ENCODE peak calls at places on chromosomes 6 and 20, in seven cellular contexts. J is SK-N-SH, D is stomach, S is A549, V is K562, U is HepG2, Z is esophagus muscularis mucosa. P is an unnamed sample.

GRCh38 chr6:157561037-157561790 is 180.2 kb downstream of the ZDHHC14 start:
- DNase-seq in J (no peak), D (no peak), V (no peak), S (no peak), Z (peak; percentile 57), U (no peak), P (no peak)

GRCh38 chr6:113102761-113103160 is 754.4 kb upstream of the MARCKS start:
- DNase-seq in D (no peak), J (no peak), S (no peak), U (no peak), V (no peak), Z (no peak), P (no peak)

GRCh38 chr6:166775180-166775922 is 148.3 kb upstream of the RPS6KA2 start:
- DNase-seq in S (peak; percentile 66), J (peak; percentile 75), Z (no peak), V (peak; percentile 87), U (peak; percentile 75), D (peak; percentile 65), P (no peak)

GRCh38 chr6:94254689-94255088 is 835.3 kb upstream of the EPHA7 start:
- DNase-seq in U (peak; percentile 4), S (peak; percentile 6), Z (no peak), V (no peak), D (no peak), J (no peak), P (no peak)

GRCh38 chr20:20712004-20712473 is 405 bp downstream of the RALGAPA2 start:
- DNase-seq in V (no peak), U (peak; percentile 37), Z (no peak), D (peak; percentile 53), S (no peak), J (no peak), P (no peak)

GRCh38 chr20:4813839-4814695 is 92.4 kb downstream of the PRND start:
- DNase-seq in S (no peak), J (no peak), U (no peak), D (no peak), V (no peak), Z (no peak), P (no peak)

GRCh38 chr6:159463440-159463839 is 229.6 kb downstream of the SOD2 start:
- DNase-seq in V (peak; percentile 10), S (peak; percentile 5), Z (no peak), U (no peak), D (no peak), J (peak; percentile 31), P (no peak)

GRCh38 chr6:73523434-73524123 is 2.7 kb upstream of the EEF1A1 start:
- DNase-seq in S (peak; percentile 84), D (peak; percentile 75), J (no peak), U (peak; percentile 66), Z (no peak), V (peak; percentile 93), P (peak; percentile 82)

GRCh38 chr6:43963877-43964658 is 163.2 kb downstream of the MRPL14 start:
- DNase-seq in Z (no peak), D (no peak), U (no peak), J (no peak), V (no peak), S (no peak), P (no peak)

GRCh38 chr6:15062311-15063252 is 183.3 kb upstream of the JARID2 start:
- DNase-seq in J (no peak), V (peak; percentile 91), U (no peak), Z (no peak), D (no peak), S (peak; percentile 20), P (no peak)

GRCh38 chr6:142387997-142388815 is 86.4 kb downstream of the ADGRG6 start:
- DNase-seq in D (no peak), U (peak; percentile 73), J (peak; percentile 15), V (peak; percentile 21), Z (no peak), S (peak; percentile 55), P (no peak)

GRCh38 chr20:7232796-7233195 is 465.3 kb downstream of the BMP2 start:
- DNase-seq in V (no peak), D (no peak), J (no peak), U (no peak), Z (no peak), S (no peak), P (no peak)

GRCh38 chr6:11522819-11523218 is 14.7 kb upstream of the TMEM170B start:
- DNase-seq in S (no peak), J (no peak), D (no peak), U (no peak), V (no peak), Z (no peak), P (no peak)

GRCh38 chr6:46684771-46685170 is 2.9 kb upstream of the TDRD6 start:
- DNase-seq in D (no peak), S (no peak), Z (no peak), U (no peak), V (no peak), J (no peak), P (no peak)

GRCh38 chr20:56630506-56631317 is 1.6 kb downstream of the TFAP2C start:
- DNase-seq in U (no peak), V (no peak), S (peak; percentile 50), D (no peak), Z (no peak), J (peak; percentile 28), P (no peak)

GRCh38 chr6:165987483-165988305 is 180.0 kb downstream of the TBXT start:
- DNase-seq in J (peak; percentile 90), V (peak; percentile 8), U (no peak), D (peak; percentile 54), Z (no peak), S (peak; percentile 99), P (peak; percentile 98)

DNA sequence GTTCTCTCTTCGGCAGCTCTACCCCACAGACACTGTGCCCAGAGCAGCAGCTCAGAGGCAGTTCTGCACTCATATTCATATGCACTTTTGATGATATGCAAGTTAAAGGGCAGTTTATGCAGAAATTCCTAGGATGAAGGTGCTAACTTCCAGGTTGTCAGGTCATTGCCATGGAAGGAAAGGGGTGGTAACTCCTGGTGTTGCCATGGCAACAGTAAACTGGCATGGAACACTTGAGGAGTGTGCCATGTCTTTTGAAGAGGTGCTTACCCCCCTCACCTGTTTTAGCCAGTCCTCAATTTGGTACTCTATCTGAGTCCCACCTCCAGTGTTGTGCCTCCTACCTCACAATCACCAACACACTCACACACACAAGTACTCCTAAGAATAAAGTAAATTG is 539.4 kb upstream of the BTBD3 start:
- DNase-seq in S (no peak), U (no peak), D (no peak), Z (no peak), V (no peak), J (no peak), P (no peak)
- TF ChIP-seq EP300 in S (no peak), U (no peak), D (no peak), Z (no peak), V (no peak), J (no peak), P (no peak)

DNA sequence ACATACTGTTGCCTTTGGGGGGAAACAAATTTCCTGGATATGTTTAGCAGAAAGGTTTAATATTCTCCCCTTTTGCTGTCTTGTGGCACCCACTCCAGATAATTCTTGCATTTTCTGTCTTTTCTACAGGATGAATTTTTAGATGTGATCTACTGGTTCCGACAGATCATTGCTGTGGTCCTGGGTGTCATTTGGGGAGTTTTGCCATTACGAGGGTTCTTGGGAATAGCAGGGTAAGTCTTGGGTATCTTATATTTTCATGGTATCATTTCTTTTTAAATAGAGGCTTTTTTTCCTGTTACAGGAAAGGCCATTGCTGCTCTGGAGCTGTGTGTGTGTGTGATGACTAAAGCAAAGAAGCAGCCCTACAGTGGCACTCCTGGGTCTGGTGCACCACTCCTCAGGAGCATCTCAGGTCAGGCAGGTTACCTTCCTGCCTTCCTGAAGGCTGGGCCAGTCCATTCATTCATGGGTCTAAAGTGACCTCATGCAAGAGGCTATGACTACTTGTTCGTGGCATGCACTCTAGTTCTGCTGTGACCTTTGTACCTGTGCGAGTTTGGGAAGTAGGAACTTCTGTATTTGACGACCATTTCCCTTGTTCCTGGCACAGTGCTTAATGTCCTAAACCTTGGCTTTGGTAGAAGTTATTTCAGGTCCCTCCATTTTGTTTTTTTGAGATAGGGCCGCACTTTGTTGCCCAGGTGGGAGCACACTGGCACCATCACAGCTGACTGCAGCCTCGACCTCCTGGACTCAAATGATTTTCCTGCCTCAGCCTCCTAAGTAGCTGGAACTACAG is 2.2 kb downstream of the RAB5IF start:
- DNase-seq in S (peak; percentile 86), Z (no peak), J (no peak), V (no peak), U (peak; percentile 99), D (peak; percentile 34), P (no peak)
- H3K4me3 ChIP-seq in S (peak overlapping the region; percentile 98), Z (no peak overlapping the region), J (peak overlapping the region; percentile 99), V (peak overlapping the region; percentile 98), U (peak overlapping the region; percentile 88), D (peak overlapping the region; percentile 88), P (no peak overlapping the region)

GRCh38 chr20:50073500-50073899 is 39.5 kb downstream of the UBE2V1 start:
- DNase-seq in D (no peak), V (no peak), S (no peak), U (no peak), Z (no peak), J (no peak), P (no peak)

GRCh38 chr20:50068041-50068651 is 44.8 kb downstream of the UBE2V1 start:
- DNase-seq in U (no peak), S (no peak), V (no peak), Z (no peak), J (peak; percentile 22), D (no peak), P (no peak)

GRCh38 chr20:50067461-50067860 is 45.5 kb downstream of the UBE2V1 start:
- DNase-seq in U (no peak), D (no peak), S (no peak), V (no peak), J (no peak), Z (no peak), P (no peak)

GRCh38 chr20:50070361-50070760 is 42.6 kb downstream of the UBE2V1 start:
- DNase-seq in D (no peak), U (peak; percentile 47), V (peak; percentile 39), Z (no peak), J (no peak), S (no peak), P (peak; percentile 13)

GRCh38 chr20:50071039-50071888 is 41.7 kb downstream of the UBE2V1 start:
- DNase-seq in S (peak; percentile 81), Z (peak; percentile 98), D (peak; percentile 95), V (peak; percentile 94), U (peak; percentile 83), J (peak; percentile 96), P (peak; percentile 93)
- TF ChIP-seq EP300 in S (no peak), Z (no peak), D (no peak), V (peak; percentile 28), U (no peak), J (no peak), P (no peak)

GRCh38 chr20:36758276-36758675 is 12.4 kb upstream of the NDRG3 start:
- DNase-seq in S (no peak), Z (no peak), V (no peak), J (no peak), U (no peak), D (no peak), P (no peak)

GRCh38 chr20:36754656-36755222 is 8.8 kb upstream of the NDRG3 start:
- DNase-seq in U (peak; percentile 84), S (peak; percentile 77), Z (no peak), J (peak; percentile 71), V (peak; percentile 69), D (no peak), P (peak; percentile 84)

GRCh38 chr20:36756482-36756881 is 10.6 kb upstream of the NDRG3 start:
- DNase-seq in J (no peak), Z (no peak), S (no peak), U (no peak), D (no peak), V (no peak), P (no peak)

DNA sequence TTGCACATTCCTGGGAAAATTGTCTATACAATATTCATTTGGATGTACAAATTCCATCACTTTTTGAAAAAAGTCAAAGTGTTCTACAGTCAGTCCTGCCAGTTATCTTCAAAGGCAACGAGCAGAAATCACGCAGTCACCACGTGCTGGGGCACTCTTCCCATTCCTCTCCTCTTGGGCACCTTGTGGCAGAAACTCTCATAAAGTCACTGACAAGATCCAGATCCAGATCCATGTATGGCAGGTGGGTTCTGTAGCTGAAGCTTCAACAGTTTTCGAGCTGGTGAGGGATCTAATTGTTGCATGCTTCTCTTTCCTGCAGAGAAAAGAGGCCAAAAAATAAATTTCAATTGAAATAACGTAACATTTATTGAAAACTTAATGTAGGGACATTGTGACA is 6.7 kb upstream of the NDRG3 start:
- DNase-seq in S (no peak), Z (no peak), V (no peak), J (no peak), U (no peak), D (no peak), P (peak; percentile 87)
- H3K4me3 ChIP-seq in S (no peak overlapping the region), Z (no peak overlapping the region), V (no peak overlapping the region), J (no peak overlapping the region), U (no peak overlapping the region), D (no peak overlapping the region), P (no peak overlapping the region)